ENCODE peak calls at places on chromosomes 3 and 15, in ten cellular contexts. R is thoracic aorta, Z is PC-3, A is cardiac fibroblast, Y is fibroblast of mammary gland, I is Caco-2, T is AG09309, C is AG04449, Q is AG04450, X is heart left ventricle. M is an unnamed sample.

GRCh38 chr3:119955972-119956371 is 138.3 kb downstream of the GSK3B start:
- DNase-seq in R (no peak), C (no peak), I (no peak), T (no peak), Q (no peak), X (no peak), A (no peak), Z (no peak), Y (no peak), M (no peak)

GRCh38 chr3:43405888-43406636 is 119.7 kb downstream of the SNRK start:
- DNase-seq in Q (no peak), I (no peak), T (peak), A (peak), C (peak), R (no peak), X (peak), Z (no peak), Y (peak), M (no peak)

GRCh38 chr3:15858547-15859506 is 61.0 kb upstream of the ANKRD28 start:
- DNase-seq in Q (no peak), I (peak), R (no peak), Y (peak), T (no peak), C (no peak), Z (peak), X (peak), A (peak), M (peak)

GRCh38 chr3:176075046-176075445 is 1122.2 kb downstream of the TBL1XR1 start:
- DNase-seq in T (no peak), Y (no peak), I (no peak), Z (no peak), C (no peak), Q (no peak), A (no peak), R (no peak), X (no peak), M (no peak)

GRCh38 chr3:36302626-36303025 is 77.7 kb upstream of the STAC start:
- DNase-seq in R (no peak), C (no peak), Q (no peak), Y (no peak), I (no peak), X (no peak), T (no peak), A (no peak), Z (no peak), M (no peak)

GRCh38 chr15:62431806-62432205 is 266.7 kb upstream of the C2CD4B start:
- DNase-seq in A (no peak), X (no peak), C (no peak), R (no peak), Q (no peak), Y (no peak), T (no peak), I (no peak), Z (no peak), M (no peak)

GRCh38 chr3:172627057-172627809 is 83.6 kb downstream of the NCEH1 start:
- DNase-seq in C (no peak), I (no peak), A (peak), Q (no peak), Z (no peak), X (no peak), Y (peak), T (peak), R (no peak), M (no peak)

GRCh38 chr15:52552303-52552702 is 16.5 kb downstream of the ARPP19 start:
- DNase-seq in Q (no peak), X (no peak), Y (no peak), Z (no peak), I (no peak), T (no peak), A (no peak), R (no peak), C (no peak), M (no peak)

GRCh38 chr3:39718674-39719595 is 90.5 kb upstream of the MYRIP start:
- DNase-seq in T (peak), Z (no peak), Y (peak), R (no peak), Q (no peak), X (no peak), I (no peak), C (peak), A (peak), M (no peak)

GRCh38 chr3:75254685-75255084 is 409.4 kb upstream of the FRG2C start:
- DNase-seq in Z (no peak), X (no peak), C (no peak), I (no peak), A (no peak), Y (no peak), Q (no peak), T (no peak), R (no peak), M (no peak)

GRCh38 chr15:56739964-56740640 is 6.8 kb upstream of the ZNF280D start:
- DNase-seq in C (no peak), R (no peak), Z (peak), A (no peak), T (no peak), I (peak), Y (peak), X (no peak), Q (no peak), M (no peak)

GRCh38 chr15:68768321-68768720 is 52.4 kb downstream of the ANP32A start:
- DNase-seq in A (no peak), I (no peak), Q (no peak), Y (peak), C (no peak), T (no peak), X (no peak), Z (peak), R (no peak), M (no peak)

GRCh38 chr3:136577791-136578190 is 174.4 kb downstream of the STAG1 start:
- DNase-seq in I (peak), X (no peak), A (peak), C (no peak), Z (no peak), Y (no peak), Q (no peak), R (no peak), T (no peak), M (no peak)

GRCh38 chr3:24300949-24301348 is 193.7 kb downstream of the THRB start:
- DNase-seq in Z (no peak), T (no peak), Y (no peak), Q (no peak), C (no peak), X (no peak), A (no peak), I (no peak), R (no peak), M (no peak)

GRCh38 chr15:31843426-31844055 is 186.8 kb upstream of the CHRNA7 start:
- DNase-seq in Q (no peak), A (no peak), R (no peak), C (no peak), I (no peak), T (no peak), Y (no peak), X (no peak), Z (no peak), M (no peak)

GRCh38 chr15:68348064-68348463 is 70.5 kb downstream of the FEM1B start:
- DNase-seq in Y (peak), R (no peak), A (no peak), C (no peak), Z (no peak), Q (no peak), T (no peak), I (no peak), X (peak), M (no peak)

GRCh38 chr3:112456147-112456546 is 43.1 kb downstream of the BTLA start:
- DNase-seq in X (no peak), T (no peak), I (no peak), A (no peak), Y (no peak), R (no peak), C (no peak), Z (no peak), Q (no peak), M (no peak)

GRCh38 chr15:25368855-25369254 is 70.0 kb downstream of the UBE3A start:
- DNase-seq in T (no peak), Z (no peak), I (no peak), Y (no peak), X (no peak), Q (no peak), A (no peak), C (no peak), R (no peak), M (no peak)

DNA sequence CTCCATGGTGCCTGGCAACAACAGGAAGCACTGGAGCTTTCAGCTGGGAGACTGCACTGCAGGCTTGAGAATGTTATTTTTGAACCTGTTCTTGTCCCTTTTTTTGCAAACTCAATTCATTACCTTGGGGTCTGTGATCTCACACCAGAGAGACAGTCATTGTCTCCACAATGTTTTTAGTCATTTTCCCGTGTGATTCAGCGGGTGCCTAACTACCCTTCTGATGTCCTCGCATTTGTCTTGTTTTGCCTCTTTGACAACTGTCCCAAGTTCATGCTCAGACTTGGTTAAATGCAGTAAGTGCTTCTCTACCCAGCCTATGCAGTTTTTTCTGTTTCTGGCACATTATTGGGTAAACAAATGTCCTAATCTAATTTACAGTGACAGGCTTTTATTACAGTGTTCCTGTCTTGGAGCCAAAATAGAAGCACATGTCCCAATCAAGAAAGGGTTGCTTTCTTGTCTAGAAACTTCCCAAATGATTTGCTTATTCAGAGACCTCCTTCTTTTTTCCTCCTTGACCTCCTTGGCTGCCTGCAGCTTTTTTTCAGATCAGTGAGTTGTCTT is 162.4 kb downstream of the NSUN3 start:
- DNase-seq in X (no peak), A (no peak), T (no peak), Z (peak), C (no peak), I (no peak), R (no peak), Y (peak), Q (no peak), M (no peak)
- TF ChIP-seq CTCF in X (no peak), A (no peak), T (no peak), Z (no peak), C (no peak), I (no peak), R (no peak), Y (no peak), Q (no peak), M (no peak)

DNA sequence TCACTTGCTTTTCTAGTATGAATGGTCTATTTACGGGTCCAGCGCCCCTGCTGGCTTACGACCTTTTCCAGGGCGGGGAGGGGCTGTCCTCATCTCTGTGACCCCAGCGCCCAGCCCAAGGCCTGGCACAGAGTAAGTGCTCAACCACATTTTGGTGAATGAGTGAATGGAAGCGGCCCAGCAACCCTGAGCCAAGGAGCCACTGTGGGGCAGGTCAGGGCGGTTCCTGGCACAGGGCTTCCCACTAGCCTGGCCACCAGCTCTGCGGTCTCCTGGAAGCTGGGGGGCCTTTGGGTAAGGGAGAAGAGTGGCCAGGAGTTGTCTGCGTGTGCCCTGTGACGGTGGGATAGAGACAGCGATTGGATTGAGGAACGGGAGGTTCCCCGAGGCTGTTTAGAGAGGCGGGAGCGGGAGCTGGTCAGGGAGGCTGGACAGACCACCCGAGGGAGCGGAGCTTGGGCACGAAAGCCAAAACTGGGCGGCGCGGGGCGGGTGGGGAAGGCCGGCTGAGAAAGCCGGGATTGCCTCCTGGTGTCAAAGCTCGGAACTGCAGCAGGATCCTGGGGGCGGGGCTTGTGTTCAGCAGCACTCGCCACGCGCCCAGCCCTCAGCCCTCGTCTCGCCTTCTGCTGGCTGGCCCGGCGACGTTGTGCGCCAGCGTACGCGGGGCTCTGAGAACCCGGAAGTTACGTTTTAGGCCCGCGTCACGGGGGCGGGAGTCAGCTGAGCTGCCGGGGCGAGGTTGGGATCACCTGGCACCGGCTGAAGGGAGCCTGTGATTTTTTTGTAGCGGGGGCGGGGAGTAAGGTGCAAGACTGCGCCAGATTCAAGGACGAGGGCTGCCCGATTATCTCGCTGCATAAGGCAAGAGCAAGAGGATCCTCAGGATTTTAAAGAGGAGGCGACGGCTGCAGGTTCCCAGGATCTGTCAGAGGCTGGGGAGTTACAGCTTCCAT is at the start of gene VPS18:
- DNase-seq in R (peak), C (peak), I (peak), Y (peak), A (peak), X (peak), T (peak), Q (peak), Z (peak), M (peak)
- TF ChIP-seq CTCF in R (peak), C (peak), I (peak), Y (peak), A (peak), X (peak), T (peak), Q (peak), Z (peak), M (peak)

GRCh38 chr3:1439395-1439794 is 346.6 kb downstream of the CNTN6 start:
- DNase-seq in A (no peak), Z (no peak), Q (no peak), C (no peak), R (no peak), X (no peak), T (no peak), I (peak), Y (no peak), M (no peak)
- TF ChIP-seq CTCF in A (no peak), Z (no peak), Q (no peak), C (no peak), R (no peak), X (no peak), T (no peak), I (peak), Y (no peak), M (peak)

GRCh38 chr3:180690061-180690460 is 10.8 kb upstream of the CCDC39 start:
- DNase-seq in X (no peak), Q (no peak), I (no peak), C (no peak), Y (no peak), R (no peak), T (no peak), A (no peak), Z (peak), M (no peak)
- TF ChIP-seq CTCF in X (no peak), Q (no peak), I (no peak), C (no peak), Y (peak), R (no peak), T (no peak), A (no peak), Z (peak), M (no peak)

DNA sequence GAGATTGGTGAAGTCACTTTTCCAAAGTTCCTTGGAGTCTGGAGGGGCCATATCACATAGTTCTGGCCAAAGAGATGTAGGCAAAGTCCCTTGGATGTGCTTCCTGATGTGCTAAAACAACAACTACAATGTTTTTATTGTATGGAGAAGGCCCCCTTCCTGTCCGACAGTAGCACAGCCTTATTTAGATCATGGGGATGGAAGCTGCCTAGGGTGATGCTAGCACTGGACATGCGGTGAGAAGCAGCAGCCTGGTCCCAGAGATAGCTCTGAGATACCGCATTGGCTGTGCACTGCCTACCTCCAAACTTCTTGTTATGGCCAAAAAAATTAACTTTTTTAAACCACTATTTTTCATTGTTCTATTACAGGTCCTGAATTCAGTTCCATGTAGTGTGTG is 137.6 kb downstream of the AQP9 start:
- DNase-seq in I (no peak), Q (no peak), T (no peak), Y (no peak), Z (no peak), R (no peak), C (no peak), X (no peak), A (no peak), M (no peak)
- TF ChIP-seq CTCF in I (no peak), Q (no peak), T (no peak), Y (no peak), Z (no peak), R (no peak), C (no peak), X (no peak), A (no peak), M (no peak)

DNA sequence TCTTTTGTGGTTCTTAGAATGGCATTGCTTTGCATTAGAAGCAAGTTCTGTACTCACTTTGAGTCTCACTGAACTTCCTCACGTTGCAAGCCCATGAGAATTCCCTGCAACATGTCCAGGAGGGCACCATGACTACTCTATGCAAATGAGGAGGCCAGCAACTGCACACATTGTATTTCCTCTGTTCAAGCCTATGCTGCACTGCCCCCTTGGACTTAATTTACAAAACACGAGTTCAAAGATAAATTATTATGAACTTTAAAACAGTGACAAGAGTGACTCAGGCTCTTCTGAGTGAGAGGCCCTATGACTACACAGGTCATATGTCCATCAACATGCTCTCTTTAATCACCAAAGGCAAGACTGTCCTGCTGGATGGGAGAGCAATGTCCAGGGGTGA is 484.2 kb upstream of the ATP11B start:
- DNase-seq in T (no peak), Z (peak), Y (no peak), R (no peak), I (peak), A (no peak), Q (no peak), X (no peak), C (no peak), M (no peak)
- TF ChIP-seq CTCF in T (no peak), Z (no peak), Y (no peak), R (no peak), I (no peak), A (no peak), Q (no peak), X (no peak), C (no peak), M (no peak)

DNA sequence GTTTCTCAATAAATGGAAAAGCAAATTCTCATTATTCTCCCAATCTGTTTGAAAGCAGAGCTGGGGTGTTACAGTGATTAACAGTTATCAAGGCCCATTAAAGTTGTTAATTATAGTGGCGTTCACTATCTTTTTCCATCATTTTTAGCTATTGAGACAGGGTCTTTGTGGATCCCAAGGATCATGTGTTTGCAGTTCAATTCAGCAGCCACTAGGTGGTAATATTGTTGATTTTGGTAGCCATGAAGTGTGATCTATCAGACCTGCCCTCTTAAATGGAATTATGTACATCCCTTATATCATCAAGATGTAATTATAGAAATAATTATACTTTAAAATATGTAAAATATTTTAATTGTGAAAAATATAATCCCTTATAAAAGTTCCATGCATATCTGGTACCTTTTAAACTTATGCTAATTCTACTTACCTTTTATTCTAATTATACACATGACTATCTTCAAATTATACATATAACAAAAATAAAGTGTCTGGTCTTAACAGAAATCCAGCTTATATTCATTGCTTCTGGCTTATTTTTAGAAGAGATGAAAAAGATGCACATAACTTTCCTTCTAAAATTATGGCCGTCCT is 126.4 kb downstream of the GREM1 start:
- DNase-seq in Q (no peak), R (no peak), I (peak), X (no peak), A (peak), C (no peak), Y (peak), T (no peak), Z (peak), M (peak)
- TF ChIP-seq CTCF in Q (peak), R (peak), I (peak), X (peak), A (peak), C (peak), Y (peak), T (peak), Z (peak), M (peak)

GRCh38 chr3:114660124-114660523 is 366.3 kb downstream of the TIGIT start:
- DNase-seq in Z (no peak), Y (peak), T (no peak), R (no peak), I (no peak), Q (peak), X (no peak), A (peak), C (no peak), M (no peak)

GRCh38 chr3:114660808-114661207 is 367.0 kb downstream of the TIGIT start:
- DNase-seq in C (no peak), X (no peak), Q (no peak), T (no peak), I (no peak), A (no peak), Y (no peak), Z (no peak), R (no peak), M (no peak)

GRCh38 chr3:114664006-114664405 is 370.2 kb downstream of the TIGIT start:
- DNase-seq in Y (no peak), Z (no peak), T (no peak), I (no peak), Q (no peak), R (no peak), X (no peak), A (no peak), C (no peak), M (no peak)

GRCh38 chr3:114659109-114660081 is 365.6 kb downstream of the TIGIT start:
- DNase-seq in R (no peak), C (no peak), Q (no peak), X (peak), T (no peak), Z (no peak), I (peak), Y (peak), A (peak), M (no peak)
- TF ChIP-seq CTCF in R (no peak), C (no peak), Q (no peak), X (no peak), T (no peak), Z (no peak), I (no peak), Y (no peak), A (no peak), M (no peak)

DNA sequence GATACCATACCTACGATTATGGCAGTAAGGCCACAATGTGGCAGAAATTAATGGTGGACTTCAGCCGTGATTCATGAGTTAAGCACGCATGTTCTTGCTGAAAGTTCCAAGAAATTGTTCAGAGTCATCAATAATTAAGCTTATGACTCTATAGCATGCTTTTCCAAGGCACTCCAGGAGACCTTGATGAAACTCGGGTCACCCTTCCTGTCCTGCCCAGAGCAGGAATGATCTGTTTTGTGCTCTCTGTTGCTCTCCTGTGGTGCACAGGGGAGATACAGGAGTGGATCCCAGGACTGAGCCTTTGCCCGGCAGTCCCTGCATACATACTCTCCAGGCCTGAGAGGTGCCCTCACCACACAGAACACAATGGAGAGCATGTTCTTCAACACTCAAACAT is 141.6 kb upstream of the SLC2A2 start:
- DNase-seq in A (peak), Y (peak), T (no peak), Z (peak), R (no peak), Q (no peak), I (peak), C (no peak), X (no peak), M (no peak)
- TF ChIP-seq CTCF in A (peak), Y (peak), T (peak), Z (peak), R (no peak), Q (peak), I (peak), C (peak), X (peak), M (no peak)

GRCh38 chr3:59212128-59212764 is 162.4 kb upstream of the CFAP20DC start:
- DNase-seq in T (peak), X (no peak), Z (peak), I (peak), A (peak), R (no peak), C (peak), Y (peak), Q (peak), M (peak)
- TF ChIP-seq CTCF in T (peak), X (peak), Z (peak), I (peak), A (peak), R (peak), C (peak), Y (peak), Q (peak), M (peak)

M was measured in GM12864.